ENCODE peak calls at places on chromosome 3, in four cellular contexts. P is A549, V is HepG2, A is neural progenitor cell. N is an unnamed sample.

GRCh38 chr3:43243590-43244587 is 42.5 kb upstream of the SNRK start:
- DNase-seq in P (no peak), V (no peak), A (no peak), N (no peak)

GRCh38 chr3:196193738-196194541 is 17.3 kb downstream of the ZDHHC19 start:
- DNase-seq in P (no peak), V (no peak), A (no peak), N (peak)

GRCh38 chr3:36219398-36219797 is 160.9 kb upstream of the STAC start:
- DNase-seq in P (no peak), V (no peak), A (no peak), N (no peak)

GRCh38 chr3:29694331-29694730 is 413.5 kb downstream of the RBMS3 start:
- DNase-seq in P (no peak), V (no peak), A (no peak), N (no peak)

GRCh38 chr3:111827871-111828270 is 31.2 kb upstream of the PHLDB2 start:
- DNase-seq in P (no peak), V (no peak), A (no peak), N (no peak)

GRCh38 chr3:177827517-177828249 is 630.4 kb upstream of the TBL1XR1 start:
- DNase-seq in P (peak), V (peak), A (no peak), N (peak)

GRCh38 chr3:65265942-65266341 is 578.1 kb upstream of the ADAMTS9 start:
- DNase-seq in P (no peak), V (no peak), A (no peak), N (no peak)

GRCh38 chr3:160163259-160163878 is 61.9 kb upstream of the C3orf80 start:
- DNase-seq in P (peak), V (peak), A (no peak), N (peak)

GRCh38 chr3:16841906-16842709 is 42.6 kb upstream of the PLCL2 start:
- DNase-seq in P (no peak), V (no peak), A (no peak), N (no peak)

GRCh38 chr3:159854500-159855124 is 134.0 kb upstream of the IL12A start:
- DNase-seq in P (peak), V (peak), A (no peak), N (peak)

GRCh38 chr3:126847061-126847460 is 135.9 kb upstream of the PLXNA1 start:
- DNase-seq in P (no peak), V (no peak), A (no peak), N (no peak)

GRCh38 chr3:132174500-132174899 is 139.7 kb upstream of the CPNE4 start:
- DNase-seq in P (peak), V (no peak), A (no peak), N (no peak)

GRCh38 chr3:53030864-53031445 is 14.9 kb downstream of the SFMBT1 start:
- DNase-seq in P (no peak), V (no peak), A (no peak), N (no peak)

GRCh38 chr3:129120254-129121004 is 1.2 kb downstream of the RAB43 start:
- DNase-seq in P (peak), V (peak), A (peak), N (peak)

GRCh38 chr3:119794971-119795612 is 13.2 kb downstream of the NR1I2 start:
- DNase-seq in P (peak), V (peak), A (peak), N (peak)

GRCh38 chr3:138824114-138824506 is 10.6 kb downstream of the PIK3CB start:
- DNase-seq in P (no peak), V (no peak), A (peak), N (no peak)

GRCh38 chr3:67171841-67172240 is 173.7 kb downstream of the KBTBD8 start:
- DNase-seq in P (no peak), V (no peak), A (no peak), N (no peak)

GRCh38 chr3:37912052-37912733 is 50.5 kb downstream of the CTDSPL start:
- DNase-seq in P (no peak), V (no peak), A (no peak), N (no peak)

GRCh38 chr3:19202303-19202702 is 54.0 kb downstream of the KCNH8 start:
- DNase-seq in P (no peak), V (no peak), A (no peak), N (no peak)

GRCh38 chr3:123773681-123774431 is 110.3 kb downstream of the MYLK start:
- DNase-seq in P (no peak), V (no peak), A (no peak), N (peak)

GRCh38 chr3:152113413-152113812 is 155.3 kb upstream of the MBNL1 start:
- DNase-seq in P (no peak), V (no peak), A (no peak), N (no peak)

GRCh38 chr3:158727499-158728377 is 4.5 kb downstream of the RARRES1 start:
- DNase-seq in P (peak), V (peak), A (peak), N (peak)

GRCh38 chr3:107085261-107085660 is 292.0 kb upstream of the CCDC54 start:
- DNase-seq in P (no peak), V (no peak), A (no peak), N (no peak)

GRCh38 chr3:36480916-36481648 is 100.8 kb downstream of the STAC start:
- DNase-seq in P (no peak), V (no peak), A (no peak), N (no peak)

GRCh38 chr3:148865039-148865438 is at the start of gene CPA3:
- DNase-seq in P (no peak), V (no peak), A (no peak), N (no peak)

GRCh38 chr3:134350861-134351311 is 23.4 kb downstream of the AMOTL2 start:
- DNase-seq in P (no peak), V (no peak), A (no peak), N (no peak)

GRCh38 chr3:131072845-131073244 is 46.2 kb downstream of the NEK11 start:
- DNase-seq in P (no peak), V (no peak), A (no peak), N (peak)

GRCh38 chr3:157163554-157163953 is 3.6 kb upstream of the CCNL1 start:
- DNase-seq in P (no peak), V (no peak), A (no peak), N (no peak)

GRCh38 chr3:124504332-124505059 is 225.8 kb upstream of the UMPS start:
- DNase-seq in P (no peak), V (no peak), A (no peak), N (no peak)

GRCh38 chr3:173214576-173214975 is 73.5 kb upstream of the SPATA16 start:
- DNase-seq in P (no peak), V (no peak), A (no peak), N (no peak)

GRCh38 chr3:126347543-126348161 is 9.6 kb downstream of the KLF15 start:
- DNase-seq in P (no peak), V (no peak), A (no peak), N (no peak)

GRCh38 chr3:40975711-40976121 is 223.6 kb upstream of the CTNNB1 start:
- DNase-seq in P (no peak), V (no peak), A (no peak), N (no peak)

GRCh38 chr3:69005071-69005816 is 8.2 kb downstream of the EOGT start:
- DNase-seq in P (no peak), V (no peak), A (no peak), N (no peak)

GRCh38 chr3:195209836-195210551 is 61.0 kb downstream of the XXYLT1 start:
- DNase-seq in P (no peak), V (no peak), A (no peak), N (peak)

GRCh38 chr3:112640864-112641751 is at the start of gene CCDC80:
- DNase-seq in P (peak), V (no peak), A (peak), N (peak)

GRCh38 chr3:76765526-76765925 is 274.4 kb upstream of the ROBO2 start:
- DNase-seq in P (no peak), V (no peak), A (no peak), N (no peak)

GRCh38 chr3:74630602-74631001 is 16.1 kb upstream of the CNTN3 start:
- DNase-seq in P (no peak), V (no peak), A (no peak), N (peak)

GRCh38 chr3:50201573-50202315 is 3.3 kb upstream of the SLC38A3 start:
- DNase-seq in P (no peak), V (peak), A (no peak), N (peak)

GRCh38 chr3:58899159-58899952 is 150.5 kb downstream of the CFAP20DC start:
- DNase-seq in P (no peak), V (no peak), A (no peak), N (peak)

DNA sequence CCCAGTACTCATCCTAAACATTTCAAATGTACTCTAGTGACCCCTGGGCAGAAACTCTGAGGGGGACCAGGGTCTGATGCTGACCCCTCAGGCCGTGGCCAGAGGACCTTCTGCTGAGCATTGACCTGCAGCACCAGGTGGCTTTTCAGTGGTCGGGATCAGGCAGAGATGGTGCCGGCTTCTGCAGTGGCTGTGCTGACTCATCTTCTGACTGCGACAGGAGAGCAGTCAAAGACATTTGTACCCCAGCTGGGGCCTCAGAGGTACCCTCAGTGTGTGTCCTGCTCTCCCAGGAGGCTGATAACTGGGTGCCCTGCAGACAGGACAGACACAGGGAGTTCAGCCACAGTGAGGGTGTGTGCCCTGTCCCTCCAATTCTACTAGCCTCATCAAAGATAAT is 36.6 kb upstream of the IQCF6 start:
- DNase-seq in P (no peak), V (no peak), A (no peak), N (no peak)
- H3K4me2 ChIP-seq in P (no peak), V (no peak), A (no peak), N (no peak)

DNA sequence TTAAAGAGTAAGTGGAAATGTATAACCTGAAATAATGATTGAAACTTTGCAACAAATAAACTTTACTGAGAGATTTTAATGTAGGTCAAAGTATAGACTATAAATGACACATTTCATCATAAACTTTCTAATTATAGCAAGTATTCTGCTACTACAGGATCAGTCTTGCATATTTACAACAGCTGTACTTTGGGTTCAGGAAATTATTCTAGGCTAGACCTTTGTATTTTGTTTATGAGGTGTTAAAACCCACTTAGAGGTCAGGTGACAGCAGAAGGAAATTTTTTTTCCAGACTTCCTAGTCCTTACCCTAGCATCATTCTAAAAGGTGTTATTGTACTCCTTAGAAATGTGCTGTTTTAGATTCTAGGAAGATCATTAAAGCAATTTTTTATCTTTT is 2.3 kb downstream of the RNF7 start:
- DNase-seq in P (no peak), V (no peak), A (no peak), N (peak)
- H3K4me2 ChIP-seq in P (peak), V (peak), A (peak), N (peak)

GRCh38 chr3:62818347-62818746 is 56.9 kb downstream of the CADPS start:
- DNase-seq in P (no peak), V (no peak), A (no peak), N (no peak)
- H3K4me2 ChIP-seq in P (no peak), V (no peak), A (no peak), N (no peak)

DNA sequence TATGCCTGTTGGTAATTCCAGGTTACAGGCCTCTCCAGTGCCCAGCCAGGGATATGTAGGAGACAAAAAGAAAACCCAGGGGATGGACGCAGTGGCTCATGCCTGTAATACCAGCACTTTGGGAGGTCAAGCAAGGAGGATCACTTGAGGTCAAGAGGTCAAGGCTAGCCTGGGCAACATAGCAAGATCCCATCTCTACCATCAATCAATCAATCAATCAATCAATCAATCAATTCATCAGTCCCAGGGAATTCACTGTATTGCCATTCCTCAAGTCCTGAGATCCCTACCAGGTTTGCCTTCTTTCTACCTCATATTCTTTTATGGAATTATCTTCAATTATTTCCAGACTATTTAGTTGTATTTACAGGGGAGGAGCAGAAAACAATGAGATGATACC is 82.2 kb downstream of the DHX30 start:
- DNase-seq in P (no peak), V (no peak), A (no peak), N (no peak)
- H3K4me2 ChIP-seq in P (no peak), V (no peak), A (no peak), N (no peak)

DNA sequence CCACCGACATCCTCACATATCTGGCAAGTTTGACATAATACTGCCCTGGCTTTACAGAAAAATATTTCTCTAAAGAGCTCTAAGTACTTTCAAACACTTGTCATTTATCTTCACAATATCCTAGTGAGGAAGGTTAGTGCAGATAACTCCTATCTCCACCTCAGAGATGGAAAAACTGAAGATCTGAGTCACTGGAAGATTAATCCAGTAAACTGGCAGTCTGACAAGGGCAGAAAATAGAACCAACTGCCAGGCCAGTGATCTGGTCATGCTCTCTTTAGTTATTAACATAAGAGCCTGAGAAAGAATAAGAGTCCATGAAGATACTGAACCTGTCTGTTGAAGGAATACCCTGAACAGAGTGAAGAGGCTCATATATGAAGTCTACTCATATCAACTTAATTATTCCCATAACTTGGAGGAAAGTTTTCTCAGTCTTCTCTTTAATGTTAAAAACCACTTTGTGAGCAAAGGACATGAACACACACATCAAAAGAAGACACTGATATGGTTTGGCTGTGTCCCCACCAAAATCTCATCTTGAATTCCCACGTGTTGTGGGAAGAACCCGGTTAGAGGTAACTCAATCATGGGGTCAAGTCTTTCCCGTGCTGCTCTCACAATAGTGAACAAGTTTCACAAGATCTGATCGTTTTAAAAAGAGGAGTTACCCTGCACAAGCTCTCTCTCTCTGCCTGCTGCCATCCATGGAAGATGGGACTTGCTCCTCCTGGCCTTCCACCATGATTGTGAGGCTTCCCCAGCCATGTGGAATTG is 61.4 kb downstream of the GOLIM4 start:
- DNase-seq in P (no peak), V (no peak), A (no peak), N (peak)
- H3K4me2 ChIP-seq in P (no peak), V (no peak), A (no peak), N (no peak)

GRCh38 chr3:12473503-12473902 is 10.8 kb upstream of the TSEN2 start:
- DNase-seq in P (no peak), V (no peak), A (no peak), N (no peak)
- H3K4me2 ChIP-seq in P (no peak), V (no peak), A (no peak), N (no peak)

GRCh38 chr3:170740726-170741591 is 129.0 kb downstream of the RPL22L1 start:
- DNase-seq in P (peak), V (no peak), A (no peak), N (peak)
- H3K4me2 ChIP-seq in P (peak), V (no peak), A (no peak), N (peak)

GRCh38 chr3:182482692-182483091 is 310.6 kb upstream of the ATP11B start:
- DNase-seq in P (no peak), V (no peak), A (no peak), N (no peak)

GRCh38 chr3:182479335-182479734 is 314.0 kb upstream of the ATP11B start:
- DNase-seq in P (no peak), V (no peak), A (no peak), N (no peak)

GRCh38 chr3:182478369-182478768 is 314.9 kb upstream of the ATP11B start:
- DNase-seq in P (no peak), V (no peak), A (no peak), N (no peak)

GRCh38 chr3:182484184-182484583 is 309.1 kb upstream of the ATP11B start:
- DNase-seq in P (no peak), V (no peak), A (no peak), N (no peak)

GRCh38 chr3:182479766-182480336 is 313.5 kb upstream of the ATP11B start:
- DNase-seq in P (no peak), V (no peak), A (no peak), N (no peak)
- H3K4me2 ChIP-seq in P (no peak), V (no peak), A (no peak), N (no peak)

GRCh38 chr3:71251156-71251775 is 332.3 kb downstream of the FOXP1 start:
- DNase-seq in P (peak), V (peak), A (no peak), N (no peak)
- H3K4me2 ChIP-seq in P (peak), V (no peak), A (no peak), N (no peak)

GRCh38 chr3:184766555-184767261 is 45.3 kb upstream of the VPS8 start:
- DNase-seq in P (peak), V (no peak), A (no peak), N (no peak)
- H3K4me2 ChIP-seq in P (no peak), V (no peak), A (no peak), N (no peak)

N was measured in hepatocyte.